ENCODE peak calls at places on chromosomes 13 and 19, in four cellular contexts. G, U, T and R are unnamed samples.

GRCh38 chr13:33639158-33639557 is 178.8 kb upstream of the RFC3 start:
- DNase-seq in G (no peak), U (no peak), T (no peak), R (no peak)

GRCh38 chr19:21197589-21198295 is 55.9 kb downstream of the ZNF431 start:
- DNase-seq in G (no peak), U (no peak), T (no peak), R (no peak)

GRCh38 chr19:55585658-55586339 is 5.2 kb upstream of the ZNF579 start:
- DNase-seq in G (no peak), U (peak; percentile 66), T (no peak), R (peak; percentile 91)

GRCh38 chr19:19464339-19465098 is 50.8 kb downstream of the TSSK6 start:
- DNase-seq in G (no peak), U (no peak), T (no peak), R (peak; percentile 69)

GRCh38 chr13:83752141-83752540 is 130.1 kb downstream of the SLITRK1 start:
- DNase-seq in G (no peak), U (no peak), T (no peak), R (no peak)

GRCh38 chr19:39160523-39160861 is 34.9 kb downstream of the PAK4 start:
- DNase-seq in G (no peak), U (peak; percentile 84), T (no peak), R (no peak)

GRCh38 chr19:46785054-46785979 is 3.1 kb downstream of the SLC1A5 start:
- DNase-seq in G (no peak), U (no peak), T (no peak), R (no peak)

GRCh38 chr13:107553838-107554237 is 661.5 kb downstream of the LIG4 start:
- DNase-seq in G (no peak), U (no peak), T (no peak), R (no peak)

GRCh38 chr13:67283602-67284001 is 53.5 kb upstream of the PCDH9 start:
- DNase-seq in G (no peak), U (no peak), T (no peak), R (no peak)

GRCh38 chr13:46962286-46962941 is 65.6 kb upstream of the HTR2A start:
- DNase-seq in G (no peak), U (no peak), T (peak; percentile 6), R (no peak)

GRCh38 chr19:6767357-6768235 is at the start of gene SH2D3A:
- DNase-seq in G (peak; percentile 96), U (peak; percentile 94), T (peak; percentile 96), R (peak; percentile 99)

GRCh38 chr19:1400281-1401137 is 833 bp downstream of the GAMT start:
- DNase-seq in G (no peak), U (no peak), T (peak; percentile 67), R (no peak)

DNA sequence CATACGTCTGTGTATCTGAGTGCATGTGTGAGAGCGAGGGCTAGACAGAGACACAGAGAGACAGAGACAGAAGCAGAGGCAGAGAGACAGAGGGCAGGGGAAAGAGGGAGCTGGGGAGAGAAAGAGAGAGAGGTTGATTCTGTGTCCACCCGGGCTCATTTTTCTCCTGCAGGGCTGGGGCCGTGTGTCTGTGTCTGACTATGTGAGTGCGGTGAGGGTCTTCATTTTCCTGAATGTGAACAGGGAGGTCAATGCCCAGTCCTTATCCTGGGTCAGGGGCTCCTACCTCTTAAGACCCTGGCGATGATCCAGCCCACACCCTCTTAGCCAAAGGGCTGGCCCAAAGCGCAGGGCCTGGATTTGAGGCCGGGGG is 17.7 kb downstream of the LRRC4B start:
- DNase-seq in G (no peak), U (no peak), T (no peak), R (no peak)
- H3K9me3 ChIP-seq in G (no peaks in the 10 kb centered on the region), U (no peaks in the 10 kb centered on the region), T (no peaks in the 10 kb centered on the region), R (no peaks in the 10 kb centered on the region)

DNA sequence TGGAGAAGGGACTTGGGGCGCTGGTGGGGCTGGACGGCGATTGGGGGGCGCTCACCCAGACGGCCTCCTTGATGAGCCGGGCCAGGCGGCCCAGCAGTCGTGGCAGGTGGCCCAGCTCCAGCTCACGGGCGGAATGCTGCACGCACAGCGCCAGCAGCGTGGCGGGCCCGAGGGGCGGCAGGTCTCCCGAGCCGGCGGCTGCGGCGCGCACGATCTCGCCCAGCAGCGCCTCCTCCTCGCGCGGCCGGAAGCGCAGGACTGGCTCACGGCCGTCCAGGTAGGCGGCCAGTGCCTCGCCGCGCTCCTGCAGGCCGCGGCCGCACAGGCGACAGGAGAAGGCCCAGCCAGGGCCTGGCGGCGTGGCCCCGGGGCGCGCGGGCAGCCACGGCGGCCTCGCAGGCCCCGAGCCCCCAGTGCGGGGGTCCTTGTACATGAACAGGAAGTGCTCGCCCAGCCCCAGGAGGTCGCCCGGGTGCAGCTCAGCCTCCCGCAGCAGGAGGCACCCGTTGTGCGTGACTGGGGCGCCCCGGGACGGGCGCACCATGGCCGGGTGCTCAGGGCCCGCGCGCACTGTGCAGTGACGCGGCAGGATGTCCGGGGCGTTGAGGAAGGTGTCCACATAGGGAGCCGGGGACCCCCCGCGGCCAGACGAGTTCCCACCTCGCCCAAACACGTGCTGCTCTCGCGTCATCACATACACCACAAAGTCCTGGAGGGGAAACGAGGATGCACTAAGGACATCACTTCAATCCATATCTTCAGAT is 9.5 kb upstream of the MAMSTR start:
- DNase-seq in G (no peak), U (no peak), T (no peak), R (peak; percentile 81)
- H3K9me3 ChIP-seq in G (no peaks in the 10 kb centered on the region), U (no peaks in the 10 kb centered on the region), T (no peaks in the 10 kb centered on the region), R (no peaks in the 10 kb centered on the region)

DNA sequence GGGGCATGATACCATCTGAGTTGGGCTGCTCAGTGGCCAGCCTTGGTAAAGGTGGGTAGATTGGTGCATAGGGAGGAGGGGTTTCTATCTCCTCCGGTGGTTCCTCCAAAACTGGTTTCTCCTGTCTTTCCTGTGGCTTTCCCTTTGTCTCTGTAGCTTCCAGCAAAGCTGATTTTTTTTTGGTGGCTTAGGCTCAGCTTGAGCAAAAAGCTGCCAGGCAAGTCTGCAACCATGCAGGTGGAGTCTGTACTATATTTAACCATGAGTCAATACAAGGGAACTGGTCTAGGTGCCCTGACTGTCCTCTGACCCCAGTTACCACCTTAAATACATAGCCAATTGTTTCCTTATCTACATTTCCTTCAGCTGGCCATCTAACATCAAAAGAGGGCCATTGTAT is 64.0 kb upstream of the ZNF681 start:
- DNase-seq in G (no peak), U (peak; percentile 26), T (no peak), R (no peak)
- H3K9me3 ChIP-seq in G (peaks cover 9% of the 10 kb centered on the region), U (peaks cover 57% of the 10 kb centered on the region), T (peaks cover 13% of the 10 kb centered on the region), R (peaks cover 92% of the 10 kb centered on the region)

GRCh38 chr19:57511484-57511883 is 11.7 kb downstream of the ZNF773 start:
- DNase-seq in G (no peak), U (no peak), T (no peak), R (no peak)
- H3K9me3 ChIP-seq in G (peaks cover 4% of the 10 kb centered on the region), U (peaks cover 81% of the 10 kb centered on the region), T (no peaks in the 10 kb centered on the region), R (peaks cover 61% of the 10 kb centered on the region)